ENCODE peak calls at places on chromosomes 2 and 18, in five cellular contexts. O, Z, T, K and L are unnamed samples.

GRCh38 chr2:12720752-12721151 is 4.0 kb downstream of the TRIB2 start:
- DNase-seq in O (no peak), Z (no peak), T (no peak), K (no peak), L (no peak)

GRCh38 chr2:63060079-63060482 is 9.5 kb downstream of the OTX1 start:
- DNase-seq in O (no peak), Z (no peak), T (no peak), K (no peak), L (no peak)

GRCh38 chr2:216905649-216906048 is 45.8 kb upstream of the TNP1 start:
- DNase-seq in O (no peak), Z (no peak), T (no peak), K (no peak), L (no peak)

GRCh38 chr2:241317391-241317790 is 1.7 kb downstream of the SEPTIN2 start:
- DNase-seq in O (no peak), Z (no peak), T (no peak), K (no peak), L (no peak)

GRCh38 chr18:25661836-25662235 is 309.9 kb upstream of the ZNF521 start:
- DNase-seq in O (no peak), Z (no peak), T (no peak), K (no peak), L (no peak)

GRCh38 chr2:165361511-165361910 is 108.0 kb upstream of the CSRNP3 start:
- DNase-seq in O (no peak), Z (no peak), T (no peak), K (no peak), L (no peak)

GRCh38 chr2:120346667-120347358 is 877 bp downstream of the INHBB start:
- DNase-seq in O (no peak), Z (no peak), T (peak; percentile 9), K (no peak), L (no peak)

GRCh38 chr2:39133215-39133851 is 12.5 kb upstream of the SOS1 start:
- DNase-seq in O (no peak), Z (no peak), T (no peak), K (no peak), L (no peak)

GRCh38 chr18:23853448-23854210 is 160.9 kb upstream of the TTC39C start:
- DNase-seq in O (no peak), Z (no peak), T (no peak), K (no peak), L (no peak)

GRCh38 chr2:88590998-88591613 is 36.2 kb downstream of the EIF2AK3 start:
- DNase-seq in O (peak; percentile 72), Z (peak; percentile 58), T (no peak), K (no peak), L (no peak)

GRCh38 chr2:15974203-15974452 is 33.8 kb downstream of the MYCN start:
- DNase-seq in O (no peak), Z (no peak), T (no peak), K (no peak), L (no peak)

GRCh38 chr2:68452168-68452890 is 14.8 kb downstream of the FBXO48 start:
- DNase-seq in O (no peak), Z (no peak), T (no peak), K (no peak), L (no peak)

GRCh38 chr2:176626796-176627195 is 357.6 kb downstream of the MTX2 start:
- DNase-seq in O (no peak), Z (no peak), T (no peak), K (no peak), L (no peak)

GRCh38 chr2:151409601-151410484 is at the start of gene RIF1:
- DNase-seq in O (peak; percentile 90), Z (peak; percentile 85), T (peak; percentile 92), K (peak; percentile 96), L (peak; percentile 95)

GRCh38 chr2:127101756-127102463 is 5.0 kb downstream of the BIN1 start:
- DNase-seq in O (no peak), Z (no peak), T (no peak), K (peak; percentile 44), L (peak; percentile 35)

GRCh38 chr2:24831736-24832421 is 38.7 kb downstream of the CENPO start:
- DNase-seq in O (peak; percentile 35), Z (no peak), T (peak; percentile 71), K (peak; percentile 60), L (no peak)

GRCh38 chr2:23636412-23636811 is 251.4 kb downstream of the KLHL29 start:
- DNase-seq in O (no peak), Z (no peak), T (peak; percentile 57), K (peak; percentile 79), L (peak; percentile 81)

GRCh38 chr2:28382755-28383154 is 9.9 kb upstream of the FOSL2 start:
- DNase-seq in O (peak; percentile 87), Z (no peak), T (no peak), K (no peak), L (peak; percentile 48)

GRCh38 chr18:2971741-2972552 is 41.0 kb downstream of the LPIN2 start:
- DNase-seq in O (peak; percentile 51), Z (no peak), T (peak; percentile 72), K (no peak), L (peak; percentile 71)

GRCh38 chr2:72694715-72695496 is 130.9 kb downstream of the EXOC6B start:
- DNase-seq in O (peak; percentile 83), Z (no peak), T (peak; percentile 87), K (no peak), L (peak; percentile 82)

GRCh38 chr2:241190291-241190981 is 2.0 kb downstream of the ANO7 start:
- DNase-seq in O (no peak), Z (no peak), T (no peak), K (peak; percentile 65), L (peak; percentile 41)

GRCh38 chr2:145199052-145199451 is 679.1 kb upstream of the ZEB2 start:
- DNase-seq in O (no peak), Z (no peak), T (no peak), K (no peak), L (no peak)

GRCh38 chr2:61550375-61551209 is 12.4 kb upstream of the XPO1 start:
- DNase-seq in O (no peak), Z (no peak), T (no peak), K (no peak), L (no peak)

GRCh38 chr2:9494096-9494495 is 19.7 kb downstream of the IAH1 start:
- DNase-seq in O (no peak), Z (no peak), T (no peak), K (no peak), L (no peak)

GRCh38 chr18:47775961-47776360 is 154.5 kb downstream of the SMAD2 start:
- DNase-seq in O (no peak), Z (no peak), T (no peak), K (no peak), L (no peak)

GRCh38 chr2:144181006-144181405 is 338.9 kb downstream of the ZEB2 start:
- DNase-seq in O (no peak), Z (no peak), T (no peak), K (no peak), L (no peak)

GRCh38 chr18:5463390-5463789 is 80.4 kb downstream of the EPB41L3 start:
- DNase-seq in O (peak; percentile 72), Z (no peak), T (peak; percentile 84), K (peak; percentile 75), L (peak; percentile 65)

GRCh38 chr2:170816499-170817246 is at the start of gene GAD1:
- DNase-seq in O (peak; percentile 65), Z (no peak), T (peak; percentile 75), K (peak; percentile 91), L (no peak)

GRCh38 chr2:222652856-222653255 is 3.0 kb downstream of the FARSB start:
- DNase-seq in O (peak; percentile 84), Z (no peak), T (no peak), K (no peak), L (no peak)

GRCh38 chr2:5697554-5697953 is 5.4 kb downstream of the SOX11 start:
- DNase-seq in O (no peak), Z (no peak), T (no peak), K (no peak), L (no peak)

GRCh38 chr2:5696741-5697521 is 4.7 kb downstream of the SOX11 start:
- DNase-seq in O (no peak), Z (no peak), T (peak; percentile 30), K (no peak), L (peak; percentile 55)

GRCh38 chr2:5694016-5694690 is 2.0 kb downstream of the SOX11 start:
- DNase-seq in O (no peak), Z (no peak), T (no peak), K (no peak), L (no peak)

GRCh38 chr2:5696351-5696740 is 4.2 kb downstream of the SOX11 start:
- DNase-seq in O (no peak), Z (no peak), T (peak; percentile 26), K (no peak), L (no peak)

GRCh38 chr2:5695641-5696350 is 3.6 kb downstream of the SOX11 start:
- DNase-seq in O (no peak), Z (no peak), T (peak; percentile 23), K (no peak), L (no peak)
- H3K4me3 ChIP-seq in O (no peak overlapping the region), Z (no peak overlapping the region), T (peak overlapping the region; percentile 45), K (peak overlapping the region; percentile 14), L (peak overlapping the region; percentile 54)

GRCh38 chr18:77093584-77093983 is 39.0 kb downstream of the MBP start:
- DNase-seq in O (no peak), Z (no peak), T (no peak), K (no peak), L (no peak)
- H3K4me1 ChIP-seq in O (no peaks in the 10 kb centered on the region), Z (peaks cover 52% of the 10 kb centered on the region), T (no peaks in the 10 kb centered on the region), K (no peaks in the 10 kb centered on the region), L (peaks cover 2% of the 10 kb centered on the region)

DNA sequence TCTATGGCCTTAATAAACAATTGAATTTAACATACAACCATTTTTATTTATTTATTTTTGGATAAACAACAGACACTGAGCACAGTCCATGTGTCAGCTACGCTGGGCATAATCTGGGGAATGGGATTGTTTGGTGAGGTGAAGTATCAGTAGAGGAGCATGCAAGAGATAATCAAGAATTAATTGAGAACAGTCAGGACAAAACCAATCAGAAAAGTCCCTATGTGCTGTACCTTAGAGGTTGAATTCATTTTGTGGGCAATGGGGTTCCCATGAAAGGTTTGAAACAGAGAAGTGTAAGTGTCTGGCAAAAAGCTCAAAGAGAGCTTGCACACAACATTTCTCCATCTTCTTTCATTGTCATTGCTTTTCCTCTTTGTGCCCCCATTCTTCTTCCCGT is 198.2 kb downstream of the RNF144A start:
- DNase-seq in O (no peak), Z (no peak), T (no peak), K (no peak), L (no peak)
- H3K27me3 ChIP-seq in O (no peaks in the 10 kb centered on the region), Z (no peaks in the 10 kb centered on the region), T (no peaks in the 10 kb centered on the region), K (no peaks in the 10 kb centered on the region), L (no peaks in the 10 kb centered on the region)

GRCh38 chr2:45145073-45145899 is 136.0 kb upstream of the SIX2 start:
- DNase-seq in O (peak; percentile 8), Z (no peak), T (no peak), K (no peak), L (no peak)
- H3K4me3 ChIP-seq in O (no peak overlapping the region), Z (no peak overlapping the region), T (no peak overlapping the region), K (no peak overlapping the region), L (no peak overlapping the region)

GRCh38 chr18:76486029-76486428 is 9.0 kb downstream of the ZNF516 start:
- DNase-seq in O (no peak), Z (no peak), T (no peak), K (no peak), L (no peak)
- H3K4me1 ChIP-seq in O (peaks cover 8% of the 10 kb centered on the region), Z (peaks cover 31% of the 10 kb centered on the region), T (no peaks in the 10 kb centered on the region), K (no peaks in the 10 kb centered on the region), L (no peaks in the 10 kb centered on the region)

DNA sequence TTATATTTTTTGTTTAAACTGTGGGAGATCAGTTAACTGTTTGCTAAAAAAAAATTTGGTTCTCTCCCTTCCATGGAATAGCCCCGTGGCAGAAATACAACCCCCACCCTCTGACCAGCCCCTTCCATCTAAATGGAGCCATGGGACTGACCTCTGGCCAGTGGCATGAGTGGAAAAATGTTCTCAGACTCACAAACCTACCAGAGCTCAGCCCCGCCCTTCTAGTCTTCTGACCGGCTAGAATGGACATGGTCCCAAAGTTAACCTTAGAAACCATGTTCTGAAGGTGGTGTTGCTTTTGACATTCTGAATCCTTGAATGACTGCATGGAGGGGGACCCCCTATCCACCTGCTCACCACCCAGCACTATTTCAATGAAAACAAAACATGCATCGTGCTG is 1.3 kb upstream of the CHRNA1 start:
- DNase-seq in O (no peak), Z (no peak), T (no peak), K (no peak), L (no peak)
- H3K27me3 ChIP-seq in O (no peaks in the 10 kb centered on the region), Z (no peaks in the 10 kb centered on the region), T (no peaks in the 10 kb centered on the region), K (no peaks in the 10 kb centered on the region), L (no peaks in the 10 kb centered on the region)